ENCODE peak calls at places on chromosomes 2 and 18, in five cellular contexts. Y, C, V, H and T are unnamed samples. For H3K9me3, the result is how much of the 10 kb centered on the place peaks cover.

GRCh38 chr2:150178591-150178990 is 308.9 kb downstream of the RND3 start:
- DNase-seq in C (no peak), V (no peak), H (no peak), Y (no peak), T (no peak)

GRCh38 chr2:28374331-28374730 is 18.3 kb upstream of the FOSL2 start:
- DNase-seq in Y (no peak), C (no peak), V (no peak), H (no peak), T (no peak)

GRCh38 chr2:10931710-10932255 is 20.0 kb downstream of the KCNF1 start:
- DNase-seq in C (peak), H (no peak), V (peak), Y (no peak), T (no peak)

GRCh38 chr2:71045841-71046495 is 22.5 kb upstream of the NAGK start:
- DNase-seq in Y (no peak), H (no peak), V (no peak), C (no peak), T (no peak)

GRCh38 chr2:60213865-60214657 is 339.4 kb downstream of the BCL11A start:
- DNase-seq in C (no peak), H (peak), V (no peak), Y (no peak), T (peak)

GRCh38 chr2:85681354-85681728 is 12.8 kb upstream of the GNLY start:
- DNase-seq in C (peak), Y (no peak), V (no peak), H (no peak), T (peak)

GRCh38 chr2:26421961-26422360 is 20.2 kb downstream of the DRC1 start:
- DNase-seq in C (no peak), Y (no peak), H (no peak), V (no peak), T (no peak)

GRCh38 chr2:82992948-82993347 is 1466.1 kb downstream of the SUCLG1 start:
- DNase-seq in H (no peak), V (no peak), C (no peak), Y (no peak), T (no peak)

GRCh38 chr2:24594283-24594682 is 103.2 kb downstream of the NCOA1 start:
- DNase-seq in H (no peak), V (no peak), Y (no peak), C (no peak), T (no peak)

GRCh38 chr2:166314022-166314759 is 61.6 kb downstream of the SCN9A start:
- DNase-seq in C (no peak), Y (no peak), V (peak), H (peak), T (no peak)

GRCh38 chr2:154697422-154698237 is 865 bp upstream of the KCNJ3 start:
- DNase-seq in C (peak), H (no peak), V (peak), Y (peak), T (peak)

GRCh38 chr2:190678444-190679162 is 29.7 kb downstream of the NAB1 start:
- DNase-seq in V (no peak), Y (no peak), H (no peak), C (no peak), T (no peak)

GRCh38 chr2:39717067-39717466 is 51.4 kb downstream of the TMEM178A start:
- DNase-seq in H (no peak), Y (no peak), V (no peak), C (no peak), T (no peak)

GRCh38 chr18:12772111-12772510 is 69.3 kb downstream of the PSMG2 start:
- DNase-seq in H (no peak), Y (no peak), V (no peak), C (no peak), T (no peak)

GRCh38 chr2:29262681-29263260 is 147.6 kb downstream of the CLIP4 start:
- DNase-seq in C (no peak), H (no peak), V (no peak), Y (peak), T (no peak)

GRCh38 chr18:46167971-46168370 is 63.8 kb downstream of the HAUS1 start:
- DNase-seq in C (no peak), H (no peak), V (no peak), Y (no peak), T (no peak)

GRCh38 chr2:19841918-19842693 is 59.7 kb downstream of the TTC32 start:
- DNase-seq in V (no peak), Y (no peak), H (no peak), C (no peak), T (no peak)

GRCh38 chr2:98869272-98869641 is 66.8 kb downstream of the CRACDL start:
- DNase-seq in V (no peak), H (peak), Y (no peak), C (no peak), T (no peak)

GRCh38 chr2:222304737-222305509 is 6.1 kb upstream of the PAX3 start:
- DNase-seq in C (no peak), Y (no peak), H (no peak), V (no peak), T (no peak)

GRCh38 chr2:37851428-37851827 is 73.7 kb upstream of the RMDN2 start:
- DNase-seq in Y (no peak), C (no peak), H (no peak), V (no peak), T (no peak)

GRCh38 chr2:59996830-59997229 is 556.6 kb downstream of the BCL11A start:
- DNase-seq in C (no peak), V (no peak), Y (no peak), H (no peak), T (no peak)

GRCh38 chr2:46844443-46844842 is 71.2 kb downstream of the MCFD2 start:
- DNase-seq in H (no peak), V (no peak), C (no peak), Y (no peak), T (no peak)

GRCh38 chr2:128638311-128638710 is 319.6 kb upstream of the HS6ST1 start:
- DNase-seq in C (no peak), Y (peak), H (no peak), V (no peak), T (peak)

GRCh38 chr18:79578396-79579260 is 101.0 kb upstream of the CTDP1 start:
- DNase-seq in H (no peak), Y (peak), C (no peak), V (no peak), T (peak)

GRCh38 chr18:79575891-79576685 is 103.5 kb upstream of the CTDP1 start:
- DNase-seq in Y (peak), V (peak), H (no peak), C (peak), T (peak)

GRCh38 chr18:79579807-79580480 is 99.7 kb upstream of the CTDP1 start:
- DNase-seq in V (no peak), Y (peak), C (no peak), H (no peak), T (peak)

GRCh38 chr18:79576686-79577351 is 102.8 kb upstream of the CTDP1 start:
- DNase-seq in Y (peak), V (peak), H (no peak), C (peak), T (peak)

GRCh38 chr18:79577451-79578395 is 101.9 kb upstream of the CTDP1 start:
- DNase-seq in C (no peak), Y (peak), V (no peak), H (no peak), T (peak)
- H3K9me3 ChIP-seq in C (under half), Y (under half), V (under half), H (under half), T (under half)

DNA sequence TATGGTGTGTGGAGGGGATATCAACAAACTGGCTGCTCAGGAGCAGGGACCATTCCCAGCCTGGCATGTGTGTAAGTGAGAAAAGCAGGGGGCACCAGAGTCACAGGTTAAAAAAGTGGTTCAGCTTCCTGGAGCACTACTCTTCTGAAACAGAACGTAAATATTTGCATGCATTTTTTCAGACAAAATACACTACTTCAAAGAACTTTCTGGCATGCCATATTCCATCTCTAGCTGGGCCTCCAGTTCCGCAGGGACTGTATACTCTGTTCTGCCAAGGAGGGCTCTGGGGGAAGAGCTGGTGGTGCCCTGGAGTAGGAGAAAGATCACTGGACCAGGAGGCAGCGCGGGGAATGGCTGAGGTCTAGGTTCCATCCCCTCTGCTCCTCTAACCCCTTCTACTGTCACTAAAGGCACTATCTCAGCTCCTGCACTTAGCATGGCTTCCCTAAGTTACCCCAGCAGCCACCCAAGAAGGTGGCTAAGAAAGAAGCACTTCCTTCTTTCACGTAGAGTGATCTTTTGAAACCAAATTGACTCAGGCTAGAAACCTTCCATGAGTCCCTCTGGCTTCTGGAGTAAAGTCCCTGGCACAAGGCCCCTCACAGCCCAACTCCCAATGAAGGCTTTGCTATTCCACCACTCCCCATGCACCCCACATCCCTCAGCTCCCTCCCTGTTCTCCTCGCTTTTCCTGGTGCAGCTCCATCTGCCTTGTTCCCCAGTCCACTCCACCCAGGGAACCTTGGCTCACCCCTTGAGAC is 57.6 kb upstream of the CABLES1 start:
- DNase-seq in C (no peak), H (peak), V (no peak), Y (no peak), T (no peak)
- TF ChIP-seq CTCF in C (no peak), H (peak), V (peak), Y (no peak), T (no peak)

GRCh38 chr2:234091883-234092282 is 41.4 kb downstream of the SPP2 start:
- DNase-seq in V (no peak), C (no peak), Y (no peak), H (no peak), T (no peak)
- H3K9me3 ChIP-seq in V (under half), C (under half), Y (under half), H (under half), T (under half)

DNA sequence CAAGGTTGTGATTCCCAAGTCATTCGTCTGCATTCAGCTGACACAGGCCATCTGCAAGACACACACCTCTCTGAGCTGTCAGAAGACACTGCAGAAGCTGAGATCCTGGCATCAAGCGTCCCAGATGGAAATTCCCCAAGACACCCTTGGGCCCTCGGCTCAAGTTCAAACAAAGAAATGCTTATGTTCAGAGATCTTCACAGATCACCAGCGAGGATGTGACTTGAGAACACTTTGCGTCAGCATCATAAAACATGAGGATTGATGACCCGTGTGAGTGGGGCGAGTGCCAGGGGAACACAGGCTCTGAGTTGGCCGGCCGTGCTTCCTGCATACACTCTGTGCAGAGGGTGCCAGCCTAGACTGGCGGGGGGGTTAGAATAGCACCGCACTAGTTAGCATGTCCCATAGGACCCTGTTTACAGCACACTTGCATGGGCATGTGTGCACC is 36.8 kb downstream of the KCNIP3 start:
- DNase-seq in Y (no peak), H (no peak), V (peak), C (peak), T (no peak)
- TF ChIP-seq CTCF in Y (no peak), H (no peak), V (no peak), C (no peak), T (no peak)